ENCODE peak calls at places on chromosome 11, in eight cellular contexts. K, B, J, I, Z, S, V and U are unnamed samples.

GRCh38 chr11:81869337-81870065 is 864.2 kb downstream of the FAM181B start:
- DNase-seq in S (peak; percentile 71), B (no peak), J (no peak), I (peak; percentile 65), V (no peak), K (no peak), Z (peak; percentile 70), U (no peak)

GRCh38 chr11:60905551-60906113 is 753 bp downstream of the PRPF19 start:
- DNase-seq in J (no peak), I (no peak), K (no peak), Z (peak; percentile 44), B (peak; percentile 78), S (no peak), V (no peak), U (no peak)

GRCh38 chr11:133943950-133944698 is 12.6 kb downstream of the IGSF9B start:
- DNase-seq in K (no peak), J (no peak), B (no peak), S (no peak), V (no peak), Z (no peak), I (no peak), U (peak; percentile 54)

GRCh38 chr11:10350341-10350740 is 45.5 kb downstream of the ADM start:
- DNase-seq in I (no peak), V (no peak), J (no peak), Z (no peak), K (no peak), S (no peak), B (peak; percentile 86), U (no peak)

GRCh38 chr11:68328374-68329091 is 16.1 kb downstream of the LRP5 start:
- DNase-seq in S (peak; percentile 76), V (no peak), Z (peak; percentile 60), J (no peak), B (no peak), I (peak; percentile 13), K (peak; percentile 57), U (peak; percentile 42)

GRCh38 chr11:66324626-66325025 is 7.8 kb upstream of the CD248 start:
- DNase-seq in I (no peak), V (no peak), J (no peak), S (no peak), K (no peak), Z (no peak), B (no peak), U (no peak)

GRCh38 chr11:45361551-45361950 is 75.4 kb upstream of the SYT13 start:
- DNase-seq in Z (no peak), I (no peak), V (no peak), B (no peak), J (no peak), K (no peak), S (no peak), U (no peak)

GRCh38 chr11:12981879-12982531 is 27.1 kb upstream of the RASSF10 start:
- DNase-seq in J (no peak), S (no peak), V (no peak), Z (no peak), K (no peak), B (peak; percentile 4), I (no peak), U (no peak)

GRCh38 chr11:86291466-86292262 is 10.4 kb upstream of the HIKESHI start:
- DNase-seq in B (peak; percentile 55), K (no peak), Z (peak; percentile 55), V (no peak), S (peak; percentile 49), J (no peak), I (peak; percentile 63), U (no peak)

GRCh38 chr11:35491231-35491871 is 34.1 kb downstream of the PAMR1 start:
- DNase-seq in J (no peak), Z (no peak), S (no peak), I (no peak), K (no peak), V (no peak), B (peak; percentile 96), U (no peak)

GRCh38 chr11:103007521-103007920 is 52.0 kb upstream of the MMP13 start:
- DNase-seq in B (peak; percentile 55), I (no peak), J (no peak), S (no peak), V (no peak), Z (no peak), K (no peak), U (no peak)

GRCh38 chr11:65485820-65486219 is 13.0 kb upstream of the MALAT1 start:
- DNase-seq in Z (no peak), S (no peak), K (no peak), J (no peak), I (no peak), V (no peak), B (no peak), U (no peak)

GRCh38 chr11:15695096-15695721 is 580.5 kb downstream of the INSC start:
- DNase-seq in B (no peak), S (no peak), Z (no peak), V (no peak), K (no peak), I (no peak), J (no peak), U (no peak)

GRCh38 chr11:2156416-2157182 is 4.4 kb downstream of the INS start:
- DNase-seq in Z (peak; percentile 84), S (peak; percentile 56), I (peak; percentile 58), B (peak; percentile 26), V (peak; percentile 66), K (peak; percentile 75), J (no peak), U (no peak)

GRCh38 chr11:35165416-35166368 is 26.7 kb downstream of the CD44 start:
- DNase-seq in S (peak; percentile 82), J (no peak), B (peak; percentile 50), K (no peak), V (no peak), I (peak; percentile 76), Z (peak; percentile 71), U (no peak)

GRCh38 chr11:1824221-1825038 is 10.4 kb upstream of the SYT8 start:
- DNase-seq in S (no peak), B (no peak), Z (no peak), V (no peak), I (no peak), K (no peak), J (no peak), U (no peak)

GRCh38 chr11:118001494-118001971 is 15.3 kb downstream of the IL10RA start:
- DNase-seq in J (no peak), B (no peak), Z (no peak), K (no peak), V (no peak), I (no peak), S (no peak), U (no peak)

GRCh38 chr11:130118636-130119387 is 40.8 kb upstream of the ST14 start:
- DNase-seq in I (no peak), V (no peak), K (no peak), S (peak; percentile 89), J (no peak), B (no peak), Z (no peak), U (no peak)

GRCh38 chr11:64305691-64306562 is 603 bp downstream of the ESRRA start:
- DNase-seq in V (no peak), J (no peak), K (peak; percentile 73), Z (peak; percentile 89), I (peak; percentile 64), S (peak; percentile 80), B (peak; percentile 27), U (peak; percentile 71)

GRCh38 chr11:93969925-93970922 is 50.9 kb upstream of the HEPHL1 start:
- DNase-seq in Z (no peak), V (no peak), S (no peak), K (no peak), B (no peak), J (no peak), I (no peak), U (no peak)

GRCh38 chr11:110529043-110529442 is 99.3 kb downstream of the FDX1 start:
- DNase-seq in V (no peak), B (no peak), I (no peak), S (no peak), Z (peak; percentile 36), J (no peak), K (no peak), U (no peak)